ENCODE peak calls at places on chromosomes 1 and 21, in nine cellular contexts. K, Y, R, W, G, Z, A, L and O are unnamed samples.

GRCh38 chr1:206909167-206909882 is 12.1 kb downstream of the IL24 start:
- DNase-seq in A (peak; percentile 80), W (no peak), R (no peak), Z (peak; percentile 53), L (no peak), K (peak; percentile 77), G (peak; percentile 94), Y (no peak), O (peak; percentile 77)

GRCh38 chr1:107153033-107153432 is 12.2 kb downstream of the NTNG1 start:
- DNase-seq in R (no peak), G (peak; percentile 87), A (no peak), W (no peak), L (no peak), Z (no peak), K (no peak), Y (no peak), O (peak; percentile 69)

GRCh38 chr1:150876111-150876434 is 326 bp downstream of the ARNT start:
- DNase-seq in Z (peak; percentile 84), K (no peak), A (no peak), R (peak; percentile 49), Y (peak; percentile 58), W (no peak), L (peak; percentile 31), G (peak; percentile 52), O (peak; percentile 45)

GRCh38 chr1:92538048-92538412 is 51.3 kb upstream of the GFI1 start:
- DNase-seq in Y (no peak), L (no peak), G (no peak), Z (peak; percentile 35), W (no peak), K (no peak), A (no peak), R (peak; percentile 5), O (no peak)

GRCh38 chr1:118008011-118008410 is 78.5 kb downstream of the WDR3 start:
- DNase-seq in Y (no peak), Z (no peak), L (no peak), A (no peak), W (no peak), G (no peak), K (no peak), R (no peak), O (no peak)

GRCh38 chr1:45685308-45686080 is 839 bp downstream of the GPBP1L1 start:
- DNase-seq in Y (no peak), R (peak; percentile 2), A (no peak), Z (peak; percentile 49), W (no peak), L (no peak), K (no peak), G (peak; percentile 15), O (peak; percentile 32)

GRCh38 chr1:147669475-147670318 is 627 bp downstream of the ACP6 start:
- DNase-seq in G (peak; percentile 83), A (peak; percentile 69), W (peak; percentile 54), Z (peak; percentile 72), R (peak; percentile 47), K (no peak), Y (peak; percentile 58), L (no peak), O (peak; percentile 64)

GRCh38 chr1:116666747-116667576 is 571 bp downstream of the IGSF3 start:
- DNase-seq in K (no peak), Z (peak; percentile 27), G (peak; percentile 10), Y (no peak), A (no peak), L (no peak), R (no peak), W (peak; percentile 24), O (no peak)

GRCh38 chr1:223345720-223346119 is 18.3 kb downstream of the SUSD4 start:
- DNase-seq in Y (no peak), G (no peak), K (no peak), R (no peak), L (no peak), Z (no peak), W (no peak), A (peak; percentile 56), O (no peak)

GRCh38 chr1:1013922-1014617 is 773 bp downstream of the ISG15 start:
- DNase-seq in L (no peak), W (no peak), R (peak; percentile 21), K (no peak), A (peak; percentile 59), G (peak; percentile 69), Z (peak; percentile 71), Y (no peak), O (no peak)

GRCh38 chr21:45109831-45110492 is 35.6 kb downstream of the ADARB1 start:
- DNase-seq in Y (no peak), A (no peak), G (no peak), Z (no peak), W (no peak), R (no peak), K (no peak), L (no peak), O (no peak)

GRCh38 chr1:205259361-205259832 is 31.7 kb downstream of the TMCC2 start:
- DNase-seq in R (peak; percentile 54), A (no peak), Z (no peak), G (no peak), L (no peak), W (no peak), K (no peak), Y (no peak), O (no peak)

DNA sequence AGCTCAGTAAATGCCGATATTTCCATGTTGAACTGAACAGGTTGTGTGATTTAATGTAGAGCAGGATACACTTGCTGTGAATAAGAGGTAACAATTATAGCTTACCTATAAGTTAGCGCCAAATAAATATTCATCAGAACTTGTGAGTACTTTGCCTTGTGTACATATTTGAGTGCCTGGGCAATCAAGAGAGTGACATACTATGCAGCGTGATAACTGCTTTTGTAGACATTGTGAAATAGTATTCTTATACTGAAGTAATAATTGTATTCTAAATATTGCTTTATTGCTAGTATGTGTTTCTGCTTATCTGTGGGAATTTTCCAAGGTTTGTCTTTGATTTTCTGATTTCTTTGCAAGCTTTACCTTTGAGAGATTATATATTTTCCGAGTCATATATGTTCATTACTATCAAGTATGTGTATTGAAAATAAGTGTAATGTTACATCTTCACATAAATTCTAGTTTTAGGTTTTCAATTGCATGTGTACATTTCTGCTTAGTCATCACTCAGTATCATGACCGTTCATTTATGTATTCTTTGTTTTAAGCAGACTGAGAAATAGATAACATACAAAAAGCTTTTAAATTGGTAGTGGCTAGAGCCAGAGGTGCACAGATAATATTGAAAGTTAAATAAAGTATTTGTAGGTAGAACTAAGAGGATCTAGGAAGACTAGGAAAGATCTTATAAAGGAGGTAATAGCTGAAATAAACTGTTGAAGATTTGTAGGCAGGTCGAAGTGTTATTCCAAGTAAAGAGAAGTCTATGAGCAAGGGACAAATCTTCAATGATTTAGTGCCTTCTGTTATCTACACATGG is 19.5 kb downstream of the USP25 start:
- DNase-seq in A (no peak), Y (no peak), K (no peak), R (peak; percentile 49), L (no peak), G (peak; percentile 50), W (no peak), Z (no peak), O (no peak)
- H3K9ac ChIP-seq in A (no peak overlapping the region), Y (no peak overlapping the region), K (no peak overlapping the region), R (no peak overlapping the region), L (no peak overlapping the region), G (no peak overlapping the region), W (no peak overlapping the region), Z (no peak overlapping the region), O (no peak overlapping the region)

DNA sequence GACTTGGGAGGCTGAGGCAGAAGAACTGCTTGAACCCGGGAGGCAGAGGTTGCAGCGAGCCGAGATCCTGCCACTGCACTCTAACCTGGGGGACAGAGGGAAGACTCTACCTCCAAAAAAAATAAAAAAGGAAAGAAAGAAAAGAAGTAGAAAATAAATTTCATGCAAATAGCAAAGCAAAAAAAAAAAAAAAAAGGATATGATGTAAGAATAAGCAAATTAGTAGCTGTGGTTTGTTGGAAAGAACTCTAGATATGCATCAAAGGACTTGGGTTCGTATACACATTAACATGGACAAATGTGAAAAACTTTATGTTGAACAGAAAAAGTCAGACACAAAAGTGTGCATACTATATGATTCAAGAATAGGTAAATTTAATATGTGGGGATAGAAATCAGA is 11.9 kb downstream of the WASF2 start:
- DNase-seq in G (no peak), W (no peak), Z (no peak), K (no peak), A (no peak), R (no peak), Y (no peak), L (no peak), O (no peak)
- H3K4me1 ChIP-seq in G (peaks cover 7% of the 10 kb centered on the region), W (no peaks in the 10 kb centered on the region), Z (peaks cover 10% of the 10 kb centered on the region), K (peaks cover 4% of the 10 kb centered on the region), A (peaks cover 3% of the 10 kb centered on the region), R (peaks cover 4% of the 10 kb centered on the region), Y (no peaks in the 10 kb centered on the region), L (no peaks in the 10 kb centered on the region), O (peaks cover 17% of the 10 kb centered on the region)

GRCh38 chr1:76868154-76868882 is 1.0 kb downstream of the ST6GALNAC5 start:
- DNase-seq in K (no peak), L (no peak), Z (peak; percentile 81), G (peak; percentile 13), A (peak; percentile 64), W (peak; percentile 58), Y (peak; percentile 72), R (peak; percentile 29), O (peak; percentile 46)
- H3K9ac ChIP-seq in K (no peak overlapping the region), L (no peak overlapping the region), Z (peak overlapping the region; percentile 61), G (no peak overlapping the region), A (no peak overlapping the region), W (peak overlapping the region; percentile 97), Y (peak overlapping the region; percentile 90), R (no peak overlapping the region), O (no peak overlapping the region)

DNA sequence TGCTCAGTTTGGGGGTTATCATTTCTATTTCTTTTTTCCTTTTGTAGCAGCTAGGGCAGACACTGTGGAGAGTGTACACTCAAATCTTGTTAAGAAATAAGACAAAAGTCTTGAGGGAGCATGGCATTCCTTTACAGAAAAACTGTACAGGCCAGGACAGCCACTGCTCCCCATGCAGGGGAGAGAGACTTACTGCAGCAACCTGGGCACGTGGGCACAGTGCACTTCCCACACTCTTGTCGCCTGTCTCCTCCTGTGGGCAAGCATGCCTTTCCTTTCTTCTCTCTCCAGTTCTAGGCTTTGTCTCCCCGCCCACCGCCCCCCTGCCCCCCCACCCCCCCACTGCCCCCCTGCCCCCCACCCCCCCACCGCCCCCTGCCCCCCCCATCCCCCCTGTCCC is 51.9 kb downstream of the PHC2 start:
- DNase-seq in W (no peak), K (no peak), Y (no peak), G (no peak), R (no peak), Z (peak; percentile 21), A (no peak), L (no peak), O (no peak)
- H3K4me1 ChIP-seq in W (peaks cover 9% of the 10 kb centered on the region), K (peaks cover 10% of the 10 kb centered on the region), Y (no peaks in the 10 kb centered on the region), G (peaks cover 3% of the 10 kb centered on the region), R (peaks cover 35% of the 10 kb centered on the region), Z (peaks cover 25% of the 10 kb centered on the region), A (no peaks in the 10 kb centered on the region), L (peaks cover 19% of the 10 kb centered on the region), O (peaks cover 21% of the 10 kb centered on the region)